ENCODE peak calls at places on chromosomes 12 and 14, in eight cellular contexts. H, Q, L, B, Z, K, U and A are unnamed samples.

GRCh38 chr14:34081126-34081575 is 130.3 kb upstream of the EGLN3 start:
- DNase-seq in H (no peak), Q (no peak), L (no peak), B (no peak), Z (no peak), K (no peak), U (no peak), A (no peak)

GRCh38 chr12:44847888-44848770 is 28.0 kb downstream of the NELL2 start:
- DNase-seq in H (no peak), Q (no peak), L (peak; percentile 87), B (no peak), Z (no peak), K (no peak), U (no peak), A (no peak)

GRCh38 chr14:105069887-105070759 is 4.9 kb upstream of the GPR132 start:
- DNase-seq in H (no peak), Q (no peak), L (no peak), B (peak; percentile 41), Z (peak; percentile 42), K (peak; percentile 73), U (no peak), A (no peak)

GRCh38 chr12:104801427-104801826 is 156.7 kb downstream of the SLC41A2 start:
- DNase-seq in H (no peak), Q (no peak), L (no peak), B (no peak), Z (no peak), K (no peak), U (no peak), A (no peak)

GRCh38 chr14:103679351-103679750 is 35.9 kb downstream of the XRCC3 start:
- DNase-seq in H (no peak), Q (no peak), L (no peak), B (peak; percentile 42), Z (peak; percentile 56), K (no peak), U (no peak), A (no peak)

GRCh38 chr14:72961579-72962335 is 35.5 kb downstream of the DCAF4 start:
- DNase-seq in H (no peak), Q (peak; percentile 93), L (no peak), B (no peak), Z (no peak), K (no peak), U (no peak), A (no peak)

GRCh38 chr12:21651821-21652220 is 5.8 kb downstream of the LDHB start:
- DNase-seq in H (no peak), Q (no peak), L (no peak), B (no peak), Z (no peak), K (no peak), U (no peak), A (no peak)

GRCh38 chr12:48078901-48079300 is 27.0 kb downstream of the SENP1 start:
- DNase-seq in H (no peak), Q (peak; percentile 64), L (no peak), B (no peak), Z (no peak), K (no peak), U (no peak), A (no peak)

GRCh38 chr14:95360828-95361227 is 41.1 kb upstream of the CLMN start:
- DNase-seq in H (no peak), Q (no peak), L (no peak), B (no peak), Z (no peak), K (no peak), U (no peak), A (no peak)

GRCh38 chr14:67554341-67554740 is 21.3 kb downstream of the PLEKHH1 start:
- DNase-seq in H (no peak), Q (no peak), L (no peak), B (no peak), Z (no peak), K (no peak), U (no peak), A (no peak)

GRCh38 chr14:93041830-93042229 is 73.9 kb downstream of the ITPK1 start:
- DNase-seq in H (no peak), Q (no peak), L (no peak), B (no peak), Z (no peak), K (no peak), U (no peak), A (no peak)

GRCh38 chr12:93502802-93503623 is 35.7 kb downstream of the MRPL42 start:
- DNase-seq in H (peak; percentile 59), Q (peak; percentile 9), L (peak; percentile 61), B (no peak), Z (no peak), K (no peak), U (no peak), A (peak; percentile 45)

GRCh38 chr12:116384629-116385485 is 107.4 kb upstream of the MED13L start:
- DNase-seq in H (no peak), Q (peak; percentile 44), L (no peak), B (no peak), Z (no peak), K (no peak), U (no peak), A (no peak)

GRCh38 chr12:63294327-63294632 is 143.3 kb upstream of the AVPR1A start:
- DNase-seq in H (no peak), Q (peak; percentile 80), L (no peak), B (no peak), Z (peak; percentile 21), K (no peak), U (no peak), A (no peak)

GRCh38 chr12:26143291-26143690 is 18.5 kb upstream of the BHLHE41 start:
- DNase-seq in H (no peak), Q (no peak), L (no peak), B (no peak), Z (no peak), K (no peak), U (no peak), A (no peak)

GRCh38 chr12:15741082-15741481 is 48.1 kb downstream of the EPS8 start:
- DNase-seq in H (no peak), Q (no peak), L (no peak), B (no peak), Z (no peak), K (no peak), U (no peak), A (no peak)

GRCh38 chr12:57456737-57457490 is 1.8 kb downstream of the INHBE start:
- DNase-seq in H (no peak), Q (peak; percentile 35), L (no peak), B (no peak), Z (no peak), K (no peak), U (no peak), A (no peak)

GRCh38 chr12:113185180-113186032 is at the start of the genes DDX54 and RITA1:
- DNase-seq in H (peak; percentile 79), Q (peak; percentile 77), L (peak; percentile 84), B (peak; percentile 79), Z (peak; percentile 89), K (peak; percentile 94), U (peak; percentile 49), A (peak; percentile 82)

GRCh38 chr12:112294793-112295192 is 87.4 kb downstream of the HECTD4 start:
- DNase-seq in H (no peak), Q (no peak), L (no peak), B (no peak), Z (no peak), K (no peak), U (no peak), A (no peak)

GRCh38 chr12:108594-108993 is 42.0 kb downstream of the IQSEC3 start:
- DNase-seq in H (no peak), Q (no peak), L (no peak), B (peak; percentile 54), Z (peak; percentile 41), K (no peak), U (no peak), A (no peak)

GRCh38 chr12:115096673-115097349 is 412.8 kb upstream of the TBX3 start:
- DNase-seq in H (peak; percentile 39), Q (no peak), L (no peak), B (peak; percentile 17), Z (no peak), K (peak; percentile 61), U (no peak), A (no peak)

GRCh38 chr14:53855127-53855526 is 101.5 kb downstream of the BMP4 start:
- DNase-seq in H (no peak), Q (no peak), L (no peak), B (no peak), Z (no peak), K (no peak), U (no peak), A (no peak)

GRCh38 chr14:53857625-53858343 is 98.8 kb downstream of the BMP4 start:
- DNase-seq in H (no peak), Q (no peak), L (no peak), B (no peak), Z (no peak), K (no peak), U (no peak), A (no peak)

GRCh38 chr14:53858344-53858682 is 98.3 kb downstream of the BMP4 start:
- DNase-seq in H (no peak), Q (no peak), L (no peak), B (no peak), Z (no peak), K (no peak), U (no peak), A (no peak)

GRCh38 chr14:53851394-53852056 is 105.1 kb downstream of the BMP4 start:
- DNase-seq in H (no peak), Q (no peak), L (no peak), B (no peak), Z (no peak), K (no peak), U (no peak), A (no peak)

GRCh38 chr14:53855574-53855973 is 101.1 kb downstream of the BMP4 start:
- DNase-seq in H (no peak), Q (peak; percentile 43), L (no peak), B (no peak), Z (no peak), K (no peak), U (no peak), A (no peak)
- H3K27ac ChIP-seq in H (no peak overlapping the region), Q (no peak overlapping the region), L (no peak overlapping the region), B (no peak overlapping the region), Z (no peak overlapping the region), K (no peak overlapping the region), U (no peak overlapping the region), A (no peak overlapping the region)

GRCh38 chr14:65332141-65332871 is 80.2 kb upstream of the FUT8 start:
- DNase-seq in H (no peak), Q (no peak), L (no peak), B (no peak), Z (no peak), K (no peak), U (no peak), A (no peak)
- H3K4me1 ChIP-seq in H (peaks cover 4% of the 10 kb centered on the region), Q (peaks cover 20% of the 10 kb centered on the region), L (peaks cover 9% of the 10 kb centered on the region), B (peaks cover 22% of the 10 kb centered on the region), Z (no peaks in the 10 kb centered on the region), K (no peaks in the 10 kb centered on the region), U (peaks cover 70% of the 10 kb centered on the region), A (peaks cover 7% of the 10 kb centered on the region)

DNA sequence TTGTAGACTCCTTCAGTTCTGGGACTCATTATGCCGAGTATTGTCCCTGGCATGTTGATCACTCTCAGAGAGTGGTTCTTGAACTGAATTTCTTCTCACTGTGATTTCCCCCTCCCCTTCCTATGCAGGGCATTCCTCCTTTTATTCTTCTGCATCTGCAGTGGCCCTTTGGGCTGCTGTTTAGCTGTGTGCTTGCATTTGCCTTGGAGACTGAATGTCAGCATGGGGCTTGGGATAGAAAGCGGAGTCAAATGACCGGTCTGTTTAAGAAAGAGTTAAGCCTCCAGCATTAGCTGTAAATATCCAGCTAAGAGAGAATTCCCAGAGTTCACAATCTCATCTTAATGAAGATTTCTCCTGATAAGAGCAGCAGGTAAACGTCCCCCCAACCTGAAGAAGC is 65.6 kb upstream of the RMST start:
- DNase-seq in H (no peak), Q (no peak), L (no peak), B (no peak), Z (no peak), K (no peak), U (no peak), A (no peak)
- H3K27ac ChIP-seq in H (no peak overlapping the region), Q (no peak overlapping the region), L (no peak overlapping the region), B (no peak overlapping the region), Z (no peak overlapping the region), K (no peak overlapping the region), U (no peak overlapping the region), A (no peak overlapping the region)

GRCh38 chr14:68790656-68791077 is 2.2 kb downstream of the ZFP36L1 start:
- DNase-seq in H (peak; percentile 17), Q (peak; percentile 6), L (peak; percentile 75), B (no peak), Z (no peak), K (no peak), U (no peak), A (no peak)
- H3K4me1 ChIP-seq in H (no peaks in the 10 kb centered on the region), Q (peaks cover 18% of the 10 kb centered on the region), L (peaks cover 37% of the 10 kb centered on the region), B (peaks cover 49% of the 10 kb centered on the region), Z (no peaks in the 10 kb centered on the region), K (peaks cover 17% of the 10 kb centered on the region), U (peaks cover 52% of the 10 kb centered on the region), A (peaks cover 3% of the 10 kb centered on the region)